ENCODE peak calls at places on chromosomes 16 and 17, in five cellular contexts. U, M, D, F and W are unnamed samples. For H3K4me1, the result is how much of the 10 kb centered on the place peaks cover.

GRCh38 chr16:89711601-89712475 is 8.9 kb downstream of the VPS9D1 start:
- DNase-seq in U (peak), M (no peak), D (no peak), F (no peak), W (peak)

GRCh38 chr17:47808036-47808829 is 13.4 kb downstream of the OSBPL7 start:
- DNase-seq in U (no peak), M (no peak), D (no peak), F (no peak), W (no peak)

GRCh38 chr16:88811850-88812736 is at the start of gene APRT:
- DNase-seq in U (peak), M (peak), D (peak), F (peak), W (peak)

GRCh38 chr16:1532081-1532760 is 1.2 kb upstream of the TMEM204 start:
- DNase-seq in U (no peak), M (no peak), D (peak), F (peak), W (no peak)

GRCh38 chr17:4436381-4436780 is 2.6 kb downstream of the SPNS3 start:
- DNase-seq in U (no peak), M (no peak), D (no peak), F (no peak), W (no peak)

GRCh38 chr17:75692976-75693375 is 25.8 kb downstream of the SAP30BP start:
- DNase-seq in U (no peak), M (no peak), D (no peak), F (no peak), W (no peak)

GRCh38 chr16:87698676-87699179 is 67.1 kb downstream of the KLHDC4 start:
- DNase-seq in U (no peak), M (no peak), D (no peak), F (no peak), W (no peak)

GRCh38 chr17:32484628-32485027 is 2.2 kb upstream of the CDK5R1 start:
- DNase-seq in U (no peak), M (no peak), D (no peak), F (no peak), W (no peak)

GRCh38 chr16:3481696-3482658 is 13.3 kb downstream of the C16orf90 start:
- DNase-seq in U (no peak), M (no peak), D (no peak), F (no peak), W (no peak)

GRCh38 chr17:40293363-40293762 is 5.7 kb downstream of the CDC6 start:
- DNase-seq in U (no peak), M (no peak), D (peak), F (peak), W (no peak)

GRCh38 chr17:75154195-75155106 is at the start of gene JPT1:
- DNase-seq in U (peak), M (peak), D (peak), F (peak), W (peak)

GRCh38 chr16:85615852-85616607 is 2.9 kb downstream of the GSE1 start:
- DNase-seq in U (peak), M (no peak), D (peak), F (peak), W (peak)

GRCh38 chr17:82623707-82624106 is 24.5 kb downstream of the WDR45B start:
- DNase-seq in U (no peak), M (no peak), D (no peak), F (no peak), W (no peak)

GRCh38 chr17:81245665-81246342 is 6.7 kb downstream of the NDUFAF8 start:
- DNase-seq in U (no peak), M (no peak), D (no peak), F (no peak), W (no peak)

DNA sequence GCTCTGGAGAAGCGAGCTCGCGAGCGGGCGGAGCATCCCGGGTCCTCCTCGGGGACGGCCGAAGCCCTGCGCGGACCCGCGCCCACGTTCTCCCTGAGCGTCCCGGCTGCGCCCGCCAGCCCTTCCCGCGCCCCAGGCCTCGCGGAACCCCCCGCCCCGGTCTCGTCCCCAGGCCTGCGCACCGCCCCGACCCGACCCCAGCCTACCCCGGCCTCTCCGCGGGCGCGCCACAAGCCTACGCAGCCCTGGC is 159 bp downstream of the USP36 start:
- DNase-seq in U (no peak), M (no peak), D (no peak), F (no peak), W (no peak)
- H3K4me3 ChIP-seq in U (peak), M (peak), D (peak), F (peak), W (peak)

GRCh38 chr16:26802440-26802839 is 264.3 kb upstream of the C16orf82 start:
- DNase-seq in U (no peak), M (no peak), D (no peak), F (no peak), W (no peak)
- H3K27ac ChIP-seq in U (no peak), M (no peak), D (no peak), F (no peak), W (no peak)

GRCh38 chr17:42136654-42137051 is 14.0 kb downstream of the HSPB9 start:
- DNase-seq in U (no peak), M (no peak), D (no peak), F (no peak), W (no peak)
- H3K4me1 ChIP-seq in U (under half), M (half or more), D (half or more), F (under half), W (under half)

DNA sequence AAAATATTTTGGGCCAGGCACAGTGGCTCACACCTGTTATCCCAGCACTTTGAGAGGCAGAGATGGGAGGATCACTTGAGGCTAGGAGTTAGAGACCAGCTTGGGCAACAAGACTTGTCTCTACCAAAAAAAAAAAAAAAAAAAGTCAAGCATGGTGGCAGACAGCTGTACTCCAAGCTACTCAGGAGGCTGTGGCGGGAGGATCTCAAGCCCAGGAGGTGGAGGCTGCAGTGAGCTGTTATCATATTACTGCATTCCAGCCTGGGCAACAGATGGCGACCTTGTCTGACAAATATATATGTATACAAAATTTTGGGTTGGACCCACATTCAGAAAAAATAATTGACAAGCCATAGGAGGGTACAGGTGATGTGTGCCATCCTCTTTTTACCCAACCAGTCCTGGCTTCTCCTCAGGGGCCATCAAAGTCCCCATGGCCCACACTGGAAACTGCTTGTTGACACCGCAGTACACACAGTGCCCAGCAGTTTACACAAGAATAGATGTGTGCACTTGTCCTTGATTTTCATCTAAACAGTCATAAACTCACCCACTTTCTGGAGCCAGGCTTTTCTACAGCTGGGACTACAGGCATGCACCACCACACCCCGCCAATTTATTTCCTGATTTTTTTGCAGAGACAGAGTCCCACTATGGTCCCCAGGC is 1.7 kb downstream of the CES2 start:
- DNase-seq in U (no peak), M (no peak), D (no peak), F (no peak), W (no peak)
- H3K4me3 ChIP-seq in U (no peak), M (no peak), D (peak), F (no peak), W (no peak)

DNA sequence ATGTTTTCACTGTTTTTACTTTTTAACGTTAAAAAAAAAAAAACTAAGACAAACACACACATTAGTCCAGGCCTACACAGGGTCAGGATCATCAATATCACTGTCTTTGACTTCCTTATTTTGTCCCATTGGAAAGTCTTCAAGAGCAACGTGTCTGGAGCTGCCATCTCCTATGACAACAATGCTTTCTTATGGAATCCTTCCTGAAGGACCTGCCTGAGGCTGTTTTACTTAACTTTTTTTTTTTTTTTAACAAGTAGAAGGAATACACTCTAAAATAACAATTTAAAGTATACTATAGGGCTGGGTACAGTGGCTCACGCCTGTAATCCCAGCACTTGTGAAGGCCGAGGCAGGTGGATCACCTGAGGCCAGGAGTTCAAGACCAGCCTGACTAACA is 71.8 kb upstream of the BCAR1 start:
- DNase-seq in U (no peak), M (no peak), D (no peak), F (no peak), W (no peak)
- H3K27ac ChIP-seq in U (no peak), M (no peak), D (no peak), F (no peak), W (no peak)

DNA sequence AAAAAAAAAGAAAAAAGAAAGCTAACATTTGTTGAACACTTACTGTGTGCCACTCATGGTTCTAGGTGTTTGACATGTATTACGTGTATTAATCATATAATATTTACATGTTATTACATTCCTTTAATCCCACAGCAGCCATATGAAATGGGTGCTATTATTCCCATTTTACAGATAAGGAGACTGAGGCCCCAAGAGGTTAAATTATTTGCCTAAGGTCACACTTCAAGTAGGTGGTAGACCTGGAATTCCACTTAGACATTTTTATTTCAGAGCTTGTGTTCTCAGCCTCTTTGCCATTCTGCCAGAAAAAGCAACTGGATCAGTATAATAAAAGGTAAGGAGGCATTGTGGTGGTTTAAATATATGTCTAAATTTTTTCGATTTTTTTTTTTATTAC is 55.1 kb upstream of the HS3ST4 start:
- DNase-seq in U (no peak), M (no peak), D (no peak), F (no peak), W (no peak)
- H3K4me1 ChIP-seq in U (under half), M (under half), D (under half), F (under half), W (under half)

DNA sequence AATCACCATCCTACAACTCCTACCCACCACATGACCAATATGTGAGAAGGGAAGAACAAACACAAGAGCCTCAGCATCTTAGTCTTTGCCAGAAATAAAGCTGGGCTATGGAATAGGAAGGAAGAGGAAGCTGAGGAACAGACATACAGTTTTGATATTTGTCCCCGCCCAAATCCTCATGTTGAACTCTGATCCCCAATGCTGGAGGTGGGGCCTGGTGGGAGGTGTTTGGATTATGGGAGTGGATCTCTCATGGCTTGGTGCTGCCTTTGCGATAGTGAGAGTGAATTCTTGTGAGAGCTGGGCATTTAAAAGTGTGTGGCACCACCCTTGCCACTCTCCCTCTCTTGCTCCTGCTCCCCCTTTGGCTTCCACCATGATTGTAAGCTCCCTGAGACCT is 52.4 kb upstream of the NLK start:
- DNase-seq in U (no peak), M (no peak), D (no peak), F (no peak), W (no peak)
- H3K4me3 ChIP-seq in U (no peak), M (no peak), D (no peak), F (no peak), W (no peak)

DNA sequence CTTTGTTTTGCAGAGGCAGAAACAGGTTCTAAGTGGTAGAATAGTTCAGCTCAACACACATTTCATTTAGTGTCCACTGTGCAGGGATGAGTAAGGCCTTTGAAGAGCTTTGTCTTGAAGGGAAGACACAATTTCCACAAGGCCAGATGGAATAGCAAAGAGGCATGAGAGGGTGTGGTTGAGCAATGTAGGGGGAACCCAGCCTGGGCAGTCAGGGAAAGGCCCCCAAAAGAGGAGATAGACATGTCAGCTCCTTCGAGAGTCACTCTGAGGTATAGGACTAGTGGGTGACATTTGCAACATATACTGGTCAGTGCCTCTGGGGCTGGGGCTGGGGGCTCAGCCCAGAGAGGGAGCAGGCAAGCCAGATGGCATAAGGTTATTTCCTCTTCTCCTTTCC is 7.0 kb downstream of the ALKBH5 start:
- DNase-seq in U (no peak), M (no peak), D (no peak), F (no peak), W (no peak)
- H3K27ac ChIP-seq in U (no peak), M (peak), D (peak), F (peak), W (peak)